ENCODE peak calls at places on chromosome 11, in nine cellular contexts. One of them, this sample, is unnamed.

GRCh38 chr11:2716376-2717095 is 16.7 kb upstream of the KCNQ1OT1 start:
- DNase-seq in right lobe of liver: peak
- DNase-seq in PC-9: no peak
- DNase-seq in astrocyte: no peak
- DNase-seq in heart left ventricle: no peak
- DNase-seq in fibroblast of lung: no peak
- DNase-seq in brain microvascular endothelial cell: no peak
- DNase-seq in cardiac muscle cell: peak
- DNase-seq in body of pancreas: no peak
- DNase-seq in this sample: no peak

GRCh38 chr11:95228081-95228859 is 2.7 kb downstream of the SESN3 start:
- DNase-seq in right lobe of liver: no peak
- DNase-seq in PC-9: no peak
- DNase-seq in astrocyte: peak
- DNase-seq in heart left ventricle: no peak
- DNase-seq in fibroblast of lung: peak
- DNase-seq in brain microvascular endothelial cell: no peak
- DNase-seq in cardiac muscle cell: no peak
- DNase-seq in body of pancreas: no peak
- DNase-seq in this sample: no peak

GRCh38 chr11:6111635-6112034 is 4.2 kb downstream of the OR56B4 start:
- DNase-seq in right lobe of liver: no peak
- DNase-seq in PC-9: no peak
- DNase-seq in astrocyte: no peak
- DNase-seq in heart left ventricle: no peak
- DNase-seq in fibroblast of lung: no peak
- DNase-seq in brain microvascular endothelial cell: no peak
- DNase-seq in cardiac muscle cell: no peak
- DNase-seq in body of pancreas: no peak
- DNase-seq in this sample: no peak

GRCh38 chr11:14619580-14619979 is 24.0 kb upstream of the PDE3B start:
- DNase-seq in right lobe of liver: no peak
- DNase-seq in PC-9: no peak
- DNase-seq in astrocyte: no peak
- DNase-seq in heart left ventricle: no peak
- DNase-seq in fibroblast of lung: peak
- DNase-seq in brain microvascular endothelial cell: no peak
- DNase-seq in cardiac muscle cell: no peak
- DNase-seq in body of pancreas: no peak
- DNase-seq in this sample: no peak

GRCh38 chr11:121533556-121534050 is 80.8 kb upstream of the SORL1-AS1 start:
- DNase-seq in right lobe of liver: no peak
- DNase-seq in PC-9: no peak
- DNase-seq in astrocyte: no peak
- DNase-seq in heart left ventricle: no peak
- DNase-seq in fibroblast of lung: no peak
- DNase-seq in brain microvascular endothelial cell: no peak
- DNase-seq in cardiac muscle cell: no peak
- DNase-seq in body of pancreas: no peak
- DNase-seq in this sample: no peak

GRCh38 chr11:68950268-68950667 is 30.5 kb downstream of the MRGPRD start:
- DNase-seq in right lobe of liver: no peak
- DNase-seq in PC-9: peak
- DNase-seq in astrocyte: no peak
- DNase-seq in heart left ventricle: no peak
- DNase-seq in fibroblast of lung: peak
- DNase-seq in brain microvascular endothelial cell: no peak
- DNase-seq in cardiac muscle cell: peak
- DNase-seq in body of pancreas: no peak
- DNase-seq in this sample: no peak

GRCh38 chr11:46673713-46674462 is 26.5 kb downstream of the ARHGAP1 start:
- DNase-seq in right lobe of liver: peak
- DNase-seq in PC-9: no peak
- DNase-seq in astrocyte: no peak
- DNase-seq in heart left ventricle: no peak
- DNase-seq in fibroblast of lung: no peak
- DNase-seq in brain microvascular endothelial cell: no peak
- DNase-seq in cardiac muscle cell: no peak
- DNase-seq in body of pancreas: peak
- DNase-seq in this sample: no peak

GRCh38 chr11:1782831-1783724 is 19.4 kb upstream of the CTSD start:
- DNase-seq in right lobe of liver: no peak
- DNase-seq in PC-9: no peak
- DNase-seq in astrocyte: peak
- DNase-seq in heart left ventricle: no peak
- DNase-seq in fibroblast of lung: peak
- DNase-seq in brain microvascular endothelial cell: no peak
- DNase-seq in cardiac muscle cell: no peak
- DNase-seq in body of pancreas: no peak
- DNase-seq in this sample: no peak

GRCh38 chr11:65492637-65493366 is 6.0 kb upstream of the MALAT1 start:
- DNase-seq in right lobe of liver: peak
- DNase-seq in PC-9: peak
- DNase-seq in astrocyte: peak
- DNase-seq in heart left ventricle: peak
- DNase-seq in fibroblast of lung: peak
- DNase-seq in brain microvascular endothelial cell: peak
- DNase-seq in cardiac muscle cell: no peak
- DNase-seq in body of pancreas: peak
- DNase-seq in this sample: no peak

GRCh38 chr11:19816040-19816439 is 103.4 kb downstream of the NAV2 start:
- DNase-seq in right lobe of liver: no peak
- DNase-seq in PC-9: no peak
- DNase-seq in astrocyte: no peak
- DNase-seq in heart left ventricle: no peak
- DNase-seq in fibroblast of lung: no peak
- DNase-seq in brain microvascular endothelial cell: no peak
- DNase-seq in cardiac muscle cell: no peak
- DNase-seq in body of pancreas: peak
- DNase-seq in this sample: no peak

GRCh38 chr11:4890279-4890678 is 8.6 kb downstream of the OR51T1 start:
- DNase-seq in right lobe of liver: no peak
- DNase-seq in PC-9: no peak
- DNase-seq in astrocyte: peak
- DNase-seq in heart left ventricle: no peak
- DNase-seq in fibroblast of lung: peak
- DNase-seq in brain microvascular endothelial cell: peak
- DNase-seq in cardiac muscle cell: no peak
- DNase-seq in body of pancreas: no peak
- DNase-seq in this sample: no peak

GRCh38 chr11:116879789-116880402 is 42.5 kb upstream of the APOA1 start:
- DNase-seq in right lobe of liver: no peak
- DNase-seq in PC-9: peak
- DNase-seq in astrocyte: peak
- DNase-seq in heart left ventricle: no peak
- DNase-seq in fibroblast of lung: peak
- DNase-seq in brain microvascular endothelial cell: peak
- DNase-seq in cardiac muscle cell: peak
- DNase-seq in body of pancreas: no peak
- DNase-seq in this sample: peak

GRCh38 chr11:24005202-24005876 is 491.5 kb upstream of the LUZP2 start:
- DNase-seq in right lobe of liver: no peak
- DNase-seq in PC-9: no peak
- DNase-seq in astrocyte: no peak
- DNase-seq in heart left ventricle: no peak
- DNase-seq in fibroblast of lung: no peak
- DNase-seq in brain microvascular endothelial cell: no peak
- DNase-seq in cardiac muscle cell: no peak
- DNase-seq in body of pancreas: no peak
- DNase-seq in this sample: no peak

GRCh38 chr11:60318726-60319125 is 8.3 kb upstream of the MS4A6E start:
- DNase-seq in right lobe of liver: no peak
- DNase-seq in PC-9: no peak
- DNase-seq in astrocyte: no peak
- DNase-seq in heart left ventricle: no peak
- DNase-seq in fibroblast of lung: no peak
- DNase-seq in brain microvascular endothelial cell: no peak
- DNase-seq in cardiac muscle cell: no peak
- DNase-seq in body of pancreas: no peak
- DNase-seq in this sample: no peak

GRCh38 chr11:31383116-31383515 is 13.5 kb downstream of the DNAJC24 start:
- DNase-seq in right lobe of liver: no peak
- DNase-seq in PC-9: no peak
- DNase-seq in astrocyte: no peak
- DNase-seq in heart left ventricle: no peak
- DNase-seq in fibroblast of lung: no peak
- DNase-seq in brain microvascular endothelial cell: no peak
- DNase-seq in cardiac muscle cell: no peak
- DNase-seq in body of pancreas: no peak
- DNase-seq in this sample: no peak

GRCh38 chr11:84236436-84236835 is 950.3 kb upstream of the CCDC90B start:
- DNase-seq in right lobe of liver: no peak
- DNase-seq in PC-9: no peak
- DNase-seq in astrocyte: no peak
- DNase-seq in heart left ventricle: no peak
- DNase-seq in fibroblast of lung: no peak
- DNase-seq in brain microvascular endothelial cell: no peak
- DNase-seq in cardiac muscle cell: no peak
- DNase-seq in body of pancreas: no peak
- DNase-seq in this sample: no peak

GRCh38 chr11:82059505-82059904 is 674.2 kb downstream of the FAM181B start:
- DNase-seq in right lobe of liver: no peak
- DNase-seq in PC-9: no peak
- DNase-seq in astrocyte: no peak
- DNase-seq in heart left ventricle: no peak
- DNase-seq in fibroblast of lung: no peak
- DNase-seq in brain microvascular endothelial cell: no peak
- DNase-seq in cardiac muscle cell: no peak
- DNase-seq in body of pancreas: no peak
- DNase-seq in this sample: no peak

GRCh38 chr11:73157141-73158010 is 15.3 kb upstream of the FCHSD2 start:
- DNase-seq in right lobe of liver: no peak
- DNase-seq in PC-9: peak
- DNase-seq in astrocyte: peak
- DNase-seq in heart left ventricle: peak
- DNase-seq in fibroblast of lung: peak
- DNase-seq in brain microvascular endothelial cell: peak
- DNase-seq in cardiac muscle cell: peak
- DNase-seq in body of pancreas: no peak
- DNase-seq in this sample: peak

GRCh38 chr11:22521226-22521625 is 104.4 kb downstream of the FANCF start:
- DNase-seq in right lobe of liver: no peak
- DNase-seq in PC-9: no peak
- DNase-seq in astrocyte: peak
- DNase-seq in heart left ventricle: no peak
- DNase-seq in fibroblast of lung: peak
- DNase-seq in brain microvascular endothelial cell: peak
- DNase-seq in cardiac muscle cell: no peak
- DNase-seq in body of pancreas: no peak
- DNase-seq in this sample: no peak

GRCh38 chr11:7520011-7520942 is 6.5 kb downstream of the PPFIBP2 start:
- DNase-seq in right lobe of liver: no peak
- DNase-seq in PC-9: no peak
- DNase-seq in astrocyte: no peak
- DNase-seq in heart left ventricle: no peak
- DNase-seq in fibroblast of lung: no peak
- DNase-seq in brain microvascular endothelial cell: no peak
- DNase-seq in cardiac muscle cell: no peak
- DNase-seq in body of pancreas: no peak
- DNase-seq in this sample: no peak
- H3K4me3 ChIP-seq in right lobe of liver: no peak
- H3K4me3 ChIP-seq in PC-9: no peak
- H3K4me3 ChIP-seq in astrocyte: no peak
- H3K4me3 ChIP-seq in heart left ventricle: no peak
- H3K4me3 ChIP-seq in fibroblast of lung: no peak
- H3K4me3 ChIP-seq in brain microvascular endothelial cell: no peak
- H3K4me3 ChIP-seq in cardiac muscle cell: no peak
- H3K4me3 ChIP-seq in body of pancreas: no peak
- H3K4me3 ChIP-seq in this sample: no peak

DNA sequence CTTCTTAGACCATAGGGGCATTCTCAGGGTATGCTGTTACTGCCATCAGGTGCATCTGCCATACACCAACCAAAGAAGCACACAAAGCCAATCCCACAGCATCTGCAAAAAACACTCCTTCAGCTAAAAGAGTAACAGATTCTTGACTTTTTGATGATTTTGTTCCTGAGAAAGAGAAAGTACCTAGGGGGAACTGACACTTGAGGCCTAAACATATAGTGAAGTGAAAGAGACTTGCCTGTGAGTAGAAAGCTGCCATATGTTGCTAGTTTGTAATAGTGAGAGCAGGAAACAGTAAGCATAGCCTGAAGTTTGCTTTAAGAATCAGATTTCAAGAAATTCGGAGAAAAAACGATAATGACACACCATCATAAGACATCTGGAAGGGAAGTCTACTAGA is 97.9 kb upstream of the CTSC start:
- DNase-seq in right lobe of liver: no peak
- DNase-seq in PC-9: no peak
- DNase-seq in astrocyte: no peak
- DNase-seq in heart left ventricle: no peak
- DNase-seq in fibroblast of lung: peak
- DNase-seq in brain microvascular endothelial cell: no peak
- DNase-seq in cardiac muscle cell: no peak
- DNase-seq in body of pancreas: no peak
- DNase-seq in this sample: no peak
- H3K27ac ChIP-seq in right lobe of liver: no peak
- H3K27ac ChIP-seq in PC-9: no peak
- H3K27ac ChIP-seq in astrocyte: no peak
- H3K27ac ChIP-seq in heart left ventricle: no peak
- H3K27ac ChIP-seq in fibroblast of lung: no peak
- H3K27ac ChIP-seq in brain microvascular endothelial cell: no peak
- H3K27ac ChIP-seq in cardiac muscle cell: no peak
- H3K27ac ChIP-seq in body of pancreas: no peak
- H3K27ac ChIP-seq in this sample: no peak

GRCh38 chr11:86802601-86803051 is 2.3 kb downstream of the PRSS23 start:
- DNase-seq in right lobe of liver: no peak
- DNase-seq in PC-9: peak
- DNase-seq in astrocyte: peak
- DNase-seq in heart left ventricle: no peak
- DNase-seq in fibroblast of lung: peak
- DNase-seq in brain microvascular endothelial cell: no peak
- DNase-seq in cardiac muscle cell: peak
- DNase-seq in body of pancreas: peak
- DNase-seq in this sample: no peak
- TF ChIP-seq CTCF in right lobe of liver: peak
- TF ChIP-seq CTCF in PC-9: peak
- TF ChIP-seq CTCF in astrocyte: peak
- TF ChIP-seq CTCF in heart left ventricle: peak
- TF ChIP-seq CTCF in fibroblast of lung: peak
- TF ChIP-seq CTCF in brain microvascular endothelial cell: peak
- TF ChIP-seq CTCF in cardiac muscle cell: peak
- TF ChIP-seq CTCF in body of pancreas: peak
- TF ChIP-seq CTCF in this sample: peak

DNA sequence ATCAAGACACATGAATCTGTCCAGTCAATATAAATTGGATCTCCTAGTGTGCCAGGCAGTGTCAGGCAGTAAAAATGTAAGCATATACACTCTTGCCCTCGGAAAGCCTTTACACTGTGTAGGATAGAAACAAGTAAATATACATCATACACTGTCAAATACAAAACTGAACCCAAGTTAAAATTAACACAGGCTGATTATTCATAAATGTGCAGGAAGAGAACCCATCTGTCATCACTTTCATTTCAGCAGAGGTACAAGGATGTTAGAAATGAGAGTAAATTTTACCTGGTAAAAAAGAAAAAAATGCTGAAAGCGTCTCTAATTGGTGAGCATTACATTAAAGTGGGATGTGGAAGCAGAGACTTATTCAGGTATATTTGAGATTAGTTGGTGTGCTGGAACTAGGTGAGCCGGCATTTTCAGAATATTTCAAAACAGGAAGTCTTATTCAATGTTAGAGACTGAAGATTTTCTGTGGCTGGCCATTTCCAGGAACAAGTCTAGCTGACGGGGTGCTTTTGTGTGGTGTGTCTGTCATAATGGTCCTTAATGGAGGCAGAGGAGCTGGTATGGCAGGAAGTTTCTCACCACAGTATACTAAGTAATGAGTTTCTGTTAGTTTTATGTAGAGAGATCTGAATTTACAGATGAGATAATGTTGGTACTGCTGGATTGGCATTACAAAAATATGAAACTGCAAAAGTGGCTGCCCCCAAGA is 192.6 kb downstream of the CASP12 start:
- DNase-seq in right lobe of liver: no peak
- DNase-seq in PC-9: no peak
- DNase-seq in astrocyte: peak
- DNase-seq in heart left ventricle: peak
- DNase-seq in fibroblast of lung: no peak
- DNase-seq in brain microvascular endothelial cell: peak
- DNase-seq in cardiac muscle cell: no peak
- DNase-seq in body of pancreas: peak
- DNase-seq in this sample: no peak
- H3K4me3 ChIP-seq in right lobe of liver: no peak
- H3K4me3 ChIP-seq in PC-9: no peak
- H3K4me3 ChIP-seq in astrocyte: no peak
- H3K4me3 ChIP-seq in heart left ventricle: no peak
- H3K4me3 ChIP-seq in fibroblast of lung: no peak
- H3K4me3 ChIP-seq in brain microvascular endothelial cell: no peak
- H3K4me3 ChIP-seq in cardiac muscle cell: no peak
- H3K4me3 ChIP-seq in body of pancreas: no peak
- H3K4me3 ChIP-seq in this sample: no peak

This sample was measured in AG04450.